ENCODE peak calls at places on chromosomes 5 and 9, in eight cellular contexts. O is dorsolateral prefrontal cortex; D is A673; Q is testis; L is uterus; G is fibroblast of mammary gland; W is CD4-positive, alpha-beta T cell; B is fibroblast of pulmonary artery. E is an unnamed sample.

GRCh38 chr9:135339378-135339973 is 140.1 kb upstream of the PPP1R26 start:
- DNase-seq in O (peak), D (no peak), Q (no peak), L (no peak), G (no peak), W (no peak), B (no peak), E (no peak)

GRCh38 chr5:94983861-94984535 is 300.9 kb downstream of the MCTP1 start:
- DNase-seq in O (no peak), D (peak), Q (no peak), L (no peak), G (peak), W (no peak), B (peak), E (no peak)

GRCh38 chr9:14095272-14095671 is 218.7 kb downstream of the NFIB start:
- DNase-seq in O (no peak), D (no peak), Q (no peak), L (no peak), G (no peak), W (no peak), B (no peak), E (no peak)

GRCh38 chr5:157665467-157666085 is 5.8 kb upstream of the C5orf52 start:
- DNase-seq in O (no peak), D (no peak), Q (no peak), L (no peak), G (peak), W (no peak), B (peak), E (no peak)

GRCh38 chr5:110896901-110897300 is 158.1 kb downstream of the SLC25A46 start:
- DNase-seq in O (no peak), D (no peak), Q (no peak), L (no peak), G (peak), W (no peak), B (peak), E (no peak)

GRCh38 chr5:40679998-40680681 is 425 bp downstream of the PTGER4 start:
- DNase-seq in O (no peak), D (peak), Q (no peak), L (peak), G (no peak), W (no peak), B (no peak), E (peak)

GRCh38 chr5:176542596-176543427 is 5.6 kb upstream of the RNF44 start:
- DNase-seq in O (no peak), D (no peak), Q (peak), L (no peak), G (no peak), W (peak), B (no peak), E (peak)

GRCh38 chr5:5932824-5933223 is 445.5 kb downstream of the MED10 start:
- DNase-seq in O (no peak), D (peak), Q (peak), L (no peak), G (no peak), W (no peak), B (no peak), E (no peak)

GRCh38 chr5:68424799-68425537 is 209.4 kb downstream of the PIK3R1 start:
- DNase-seq in O (no peak), D (no peak), Q (no peak), L (no peak), G (peak), W (no peak), B (peak), E (no peak)

GRCh38 chr5:150021491-150022162 is 21.1 kb downstream of the HMGXB3 start:
- DNase-seq in O (no peak), D (peak), Q (no peak), L (no peak), G (peak), W (no peak), B (peak), E (no peak)

GRCh38 chr9:117101003-117101402 is 313.9 kb downstream of the ASTN2 start:
- DNase-seq in O (no peak), D (peak), Q (no peak), L (no peak), G (no peak), W (no peak), B (no peak), E (no peak)

GRCh38 chr5:35644543-35644942 is 26.9 kb downstream of the SPEF2 start:
- DNase-seq in O (no peak), D (no peak), Q (no peak), L (no peak), G (peak), W (no peak), B (no peak), E (no peak)

GRCh38 chr5:95081500-95082355 is 203.2 kb downstream of the MCTP1 start:
- DNase-seq in O (no peak), D (peak), Q (peak), L (no peak), G (peak), W (peak), B (peak), E (peak)

GRCh38 chr5:12526113-12526512 is 621.9 kb upstream of the CTNND2 start:
- DNase-seq in O (no peak), D (no peak), Q (no peak), L (no peak), G (no peak), W (no peak), B (no peak), E (no peak)

GRCh38 chr5:171573451-171574160 is 154.2 kb downstream of the FGF18 start:
- DNase-seq in O (no peak), D (no peak), Q (no peak), L (no peak), G (no peak), W (no peak), B (no peak), E (no peak)

GRCh38 chr9:90960941-90961340 is 159.3 kb downstream of the SYK start:
- DNase-seq in O (no peak), D (no peak), Q (no peak), L (no peak), G (no peak), W (no peak), B (peak), E (no peak)

GRCh38 chr5:171721469-171721868 is 64.1 kb upstream of the SMIM23 start:
- DNase-seq in O (no peak), D (no peak), Q (no peak), L (no peak), G (no peak), W (no peak), B (no peak), E (no peak)

GRCh38 chr9:101708855-101709254 is 29.6 kb downstream of the GRIN3A start:
- DNase-seq in O (no peak), D (no peak), Q (no peak), L (no peak), G (no peak), W (no peak), B (no peak), E (no peak)

GRCh38 chr9:74117731-74118130 is 379.4 kb upstream of the RORB start:
- DNase-seq in O (no peak), D (no peak), Q (no peak), L (no peak), G (no peak), W (no peak), B (no peak), E (no peak)

GRCh38 chr5:151155149-151155776 is 2.3 kb downstream of the ANXA6 start:
- DNase-seq in O (no peak), D (peak), Q (no peak), L (no peak), G (peak), W (peak), B (no peak), E (peak)
- TF ChIP-seq CTCF in O (no peak), D (no peak), Q (no peak), L (no peak), G (no peak), W (no peak), B (no peak), E (no peak)

GRCh38 chr5:178577376-178577839 is 12.8 kb downstream of the COL23A1 start:
- DNase-seq in O (no peak), D (no peak), Q (no peak), L (no peak), G (no peak), W (no peak), B (no peak), E (no peak)
- TF ChIP-seq CTCF in O (no peak), D (no peak), Q (no peak), L (no peak), G (no peak), W (no peak), B (no peak), E (no peak)

GRCh38 chr9:12667892-12668291 is 25.3 kb upstream of the TYRP1 start:
- DNase-seq in O (no peak), D (no peak), Q (no peak), L (no peak), G (no peak), W (no peak), B (no peak), E (no peak)

GRCh38 chr9:12666813-12667212 is 26.4 kb upstream of the TYRP1 start:
- DNase-seq in O (no peak), D (peak), Q (no peak), L (no peak), G (no peak), W (no peak), B (peak), E (no peak)
- TF ChIP-seq CTCF in O (no peak), D (peak), Q (no peak), L (no peak), G (peak), W (no peak), B (peak), E (no peak)

GRCh38 chr9:34992376-34992951 is 2.9 kb downstream of the DNAJB5 start:
- DNase-seq in O (no peak), D (peak), Q (no peak), L (peak), G (peak), W (peak), B (peak), E (no peak)

GRCh38 chr9:34989946-34990635 is 546 bp downstream of the DNAJB5 start:
- DNase-seq in O (no peak), D (peak), Q (peak), L (peak), G (peak), W (peak), B (peak), E (peak)

GRCh38 chr9:34990908-34991832 is 1.6 kb downstream of the DNAJB5 start:
- DNase-seq in O (no peak), D (no peak), Q (no peak), L (peak), G (no peak), W (no peak), B (no peak), E (no peak)

GRCh38 chr9:34993502-34994428 is 4.2 kb downstream of the DNAJB5 start:
- DNase-seq in O (no peak), D (no peak), Q (peak), L (peak), G (peak), W (no peak), B (peak), E (peak)

DNA sequence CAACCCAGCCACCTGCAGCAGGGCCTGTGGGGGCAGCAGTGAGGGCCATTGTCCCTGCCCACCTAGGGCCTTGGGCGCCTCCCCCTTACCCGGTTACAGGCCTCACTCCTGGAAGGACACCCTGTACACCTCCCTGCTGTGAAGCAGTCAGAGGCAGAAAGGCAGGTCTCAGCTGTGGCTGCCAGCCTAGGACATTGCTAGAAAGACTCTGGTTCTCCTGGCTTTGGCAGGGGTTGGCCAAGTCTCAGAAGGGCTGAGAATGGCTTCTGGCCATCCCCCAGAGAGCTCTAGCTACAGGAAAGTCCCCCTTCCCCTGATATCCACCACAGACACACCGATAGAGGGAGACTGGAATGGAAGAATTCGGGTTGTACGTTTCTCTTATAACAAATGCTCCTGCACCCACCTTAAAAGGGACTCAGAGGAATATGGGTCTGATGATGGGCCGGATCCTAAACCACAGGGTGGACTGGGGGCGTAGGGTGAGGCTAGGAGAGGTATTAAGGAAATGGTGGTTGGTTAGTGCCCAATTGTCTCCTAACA is 2.4 kb downstream of the DNAJB5 start:
- DNase-seq in O (no peak), D (no peak), Q (no peak), L (peak), G (no peak), W (peak), B (no peak), E (no peak)
- TF ChIP-seq CTCF in O (no peak), D (no peak), Q (no peak), L (peak), G (peak), W (no peak), B (no peak), E (no peak)

GRCh38 chr5:173759696-173760095 is 128.5 kb upstream of the CPEB4 start:
- DNase-seq in O (no peak), D (no peak), Q (peak), L (no peak), G (no peak), W (no peak), B (no peak), E (no peak)

GRCh38 chr5:173757279-173757678 is 130.9 kb upstream of the CPEB4 start:
- DNase-seq in O (no peak), D (no peak), Q (no peak), L (no peak), G (no peak), W (no peak), B (no peak), E (no peak)

GRCh38 chr5:173758675-173759074 is 129.5 kb upstream of the CPEB4 start:
- DNase-seq in O (no peak), D (no peak), Q (no peak), L (no peak), G (no peak), W (no peak), B (no peak), E (no peak)

GRCh38 chr5:173755319-173755718 is 132.8 kb upstream of the CPEB4 start:
- DNase-seq in O (no peak), D (no peak), Q (no peak), L (no peak), G (no peak), W (no peak), B (no peak), E (no peak)

GRCh38 chr5:173757817-173758216 is 130.3 kb upstream of the CPEB4 start:
- DNase-seq in O (no peak), D (no peak), Q (no peak), L (no peak), G (no peak), W (no peak), B (no peak), E (no peak)
- TF ChIP-seq CTCF in O (no peak), D (no peak), Q (no peak), L (no peak), G (no peak), W (no peak), B (no peak), E (no peak)